ENCODE peak calls at places on chromosomes 16 and 17, in four cellular contexts. One of them, this sample, is unnamed.
A peak's percentile ranks its signal among the peaks of the same experiment; 100 is the strongest.

GRCh38 chr16:67528222-67528869 is at the start of gene RIPOR1:
- DNase-seq in progenitor cell of endocrine pancreas: peak; percentile 47
- DNase-seq in omental fat pad: no peak
- DNase-seq in GM20000: peak; percentile 89
- DNase-seq in this sample: peak; percentile 68

GRCh38 chr16:13997933-13998332 is 73.2 kb upstream of the MRTFB start:
- DNase-seq in progenitor cell of endocrine pancreas: no peak
- DNase-seq in omental fat pad: no peak
- DNase-seq in GM20000: peak; percentile 59
- DNase-seq in this sample: no peak

GRCh38 chr17:59607061-59607460 is 12.6 kb upstream of the CLTC start:
- DNase-seq in progenitor cell of endocrine pancreas: no peak
- DNase-seq in omental fat pad: no peak
- DNase-seq in GM20000: no peak
- DNase-seq in this sample: no peak

GRCh38 chr17:10021239-10021638 is 116.2 kb upstream of the RCVRN start:
- DNase-seq in progenitor cell of endocrine pancreas: no peak
- DNase-seq in omental fat pad: no peak
- DNase-seq in GM20000: no peak
- DNase-seq in this sample: no peak

GRCh38 chr16:593406-593805 is 3.5 kb downstream of the RAB40C start:
- DNase-seq in progenitor cell of endocrine pancreas: no peak
- DNase-seq in omental fat pad: no peak
- DNase-seq in GM20000: no peak
- DNase-seq in this sample: no peak

GRCh38 chr17:82110298-82110697 is 12.3 kb upstream of the FASN start:
- DNase-seq in progenitor cell of endocrine pancreas: no peak
- DNase-seq in omental fat pad: no peak
- DNase-seq in GM20000: no peak
- DNase-seq in this sample: no peak

GRCh38 chr16:86227041-86227440 is 283.3 kb upstream of the FOXF1 start:
- DNase-seq in progenitor cell of endocrine pancreas: no peak
- DNase-seq in omental fat pad: no peak
- DNase-seq in GM20000: no peak
- DNase-seq in this sample: no peak

GRCh38 chr16:55411231-55411630 is 67.8 kb upstream of the MMP2 start:
- DNase-seq in progenitor cell of endocrine pancreas: no peak
- DNase-seq in omental fat pad: no peak
- DNase-seq in GM20000: no peak
- DNase-seq in this sample: no peak

GRCh38 chr17:46878055-46878454 is 26.7 kb downstream of the WNT9B start:
- DNase-seq in progenitor cell of endocrine pancreas: no peak
- DNase-seq in omental fat pad: no peak
- DNase-seq in GM20000: no peak
- DNase-seq in this sample: no peak

GRCh38 chr17:75822119-75822799 is 21.9 kb downstream of the UNC13D start:
- DNase-seq in progenitor cell of endocrine pancreas: no peak
- DNase-seq in omental fat pad: no peak
- DNase-seq in GM20000: peak; percentile 29
- DNase-seq in this sample: no peak

GRCh38 chr17:47959825-47960655 is 2.4 kb upstream of the PRR15L start:
- DNase-seq in progenitor cell of endocrine pancreas: no peak
- DNase-seq in omental fat pad: no peak
- DNase-seq in GM20000: no peak
- DNase-seq in this sample: no peak

GRCh38 chr17:73302189-73302588 is 9.6 kb downstream of the CDC42EP4 start:
- DNase-seq in progenitor cell of endocrine pancreas: no peak
- DNase-seq in omental fat pad: no peak
- DNase-seq in GM20000: no peak
- DNase-seq in this sample: no peak

GRCh38 chr17:80878876-80879722 is 112.5 kb upstream of the CHMP6 start:
- DNase-seq in progenitor cell of endocrine pancreas: no peak
- DNase-seq in omental fat pad: no peak
- DNase-seq in GM20000: no peak
- DNase-seq in this sample: no peak

GRCh38 chr17:56939869-56940484 is 20.9 kb downstream of the COIL start:
- DNase-seq in progenitor cell of endocrine pancreas: no peak
- DNase-seq in omental fat pad: no peak
- DNase-seq in GM20000: peak; percentile 64
- DNase-seq in this sample: no peak

GRCh38 chr16:12518238-12519004 is 285.3 kb downstream of the CPPED1 start:
- DNase-seq in progenitor cell of endocrine pancreas: no peak
- DNase-seq in omental fat pad: no peak
- DNase-seq in GM20000: no peak
- DNase-seq in this sample: no peak

GRCh38 chr17:55053855-55054254 is 85.3 kb downstream of the STXBP4 start:
- DNase-seq in progenitor cell of endocrine pancreas: no peak
- DNase-seq in omental fat pad: no peak
- DNase-seq in GM20000: no peak
- DNase-seq in this sample: no peak

GRCh38 chr16:86044881-86045600 is 146.1 kb downstream of the IRF8 start:
- DNase-seq in progenitor cell of endocrine pancreas: no peak
- DNase-seq in omental fat pad: no peak
- DNase-seq in GM20000: no peak
- DNase-seq in this sample: no peak

GRCh38 chr17:1645207-1646171 is at the start of gene SCARF1:
- DNase-seq in progenitor cell of endocrine pancreas: no peak
- DNase-seq in omental fat pad: no peak
- DNase-seq in GM20000: no peak
- DNase-seq in this sample: no peak

GRCh38 chr16:20311548-20311947 is 15.8 kb downstream of the GP2 start:
- DNase-seq in progenitor cell of endocrine pancreas: no peak
- DNase-seq in omental fat pad: no peak
- DNase-seq in GM20000: no peak
- DNase-seq in this sample: no peak

GRCh38 chr16:53946745-53947386 is 242.9 kb downstream of the FTO start:
- DNase-seq in progenitor cell of endocrine pancreas: no peak
- DNase-seq in omental fat pad: no peak
- DNase-seq in GM20000: no peak
- DNase-seq in this sample: no peak

GRCh38 chr16:35365675-35366074 is 1906.3 kb downstream of the TP53TG3F start:
- DNase-seq in progenitor cell of endocrine pancreas: no peak
- DNase-seq in omental fat pad: no peak
- DNase-seq in GM20000: no peak
- DNase-seq in this sample: no peak

GRCh38 chr17:74444406-74444805 is 12.5 kb downstream of the GPRC5C start:
- DNase-seq in progenitor cell of endocrine pancreas: no peak
- DNase-seq in omental fat pad: no peak
- DNase-seq in GM20000: no peak
- DNase-seq in this sample: no peak

GRCh38 chr17:18141210-18141803 is 32.8 kb downstream of the MYO15A start:
- DNase-seq in progenitor cell of endocrine pancreas: no peak
- DNase-seq in omental fat pad: no peak
- DNase-seq in GM20000: peak; percentile 79
- DNase-seq in this sample: no peak

GRCh38 chr16:86740817-86741799 is 162.8 kb downstream of the FOXL1 start:
- DNase-seq in progenitor cell of endocrine pancreas: peak; percentile 30
- DNase-seq in omental fat pad: no peak
- DNase-seq in GM20000: no peak
- DNase-seq in this sample: no peak

GRCh38 chr17:40290629-40291296 is 3.1 kb downstream of the CDC6 start:
- DNase-seq in progenitor cell of endocrine pancreas: no peak
- DNase-seq in omental fat pad: no peak
- DNase-seq in GM20000: peak; percentile 40
- DNase-seq in this sample: no peak

GRCh38 chr17:13940858-13941665 is 128.2 kb upstream of the COX10 start:
- DNase-seq in progenitor cell of endocrine pancreas: no peak
- DNase-seq in omental fat pad: no peak
- DNase-seq in GM20000: no peak
- DNase-seq in this sample: no peak
- TF ChIP-seq CTCF in progenitor cell of endocrine pancreas: no peak
- TF ChIP-seq CTCF in omental fat pad: no peak
- TF ChIP-seq CTCF in GM20000: no peak
- TF ChIP-seq CTCF in this sample: peak; percentile 43

DNA sequence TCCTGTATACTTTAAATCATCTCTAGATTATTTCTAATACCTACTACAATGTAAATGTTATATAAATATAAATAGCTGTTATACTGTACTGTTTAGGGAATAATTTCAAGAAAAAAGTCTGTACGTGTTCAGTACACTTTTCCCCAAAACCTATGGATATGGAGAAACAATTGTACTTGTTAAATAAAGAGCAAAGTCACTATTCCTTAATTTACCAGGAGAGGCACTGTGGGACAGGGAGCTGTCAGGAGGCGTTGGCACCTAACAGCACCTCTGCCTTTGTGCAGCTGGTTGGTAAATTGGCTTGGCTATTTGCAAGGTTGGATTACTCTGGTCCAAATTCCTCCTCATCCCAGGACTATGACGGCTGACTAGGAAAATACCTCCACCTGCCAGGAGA is 28.0 kb downstream of the CRHR1 start:
- DNase-seq in progenitor cell of endocrine pancreas: no peak
- DNase-seq in omental fat pad: no peak
- DNase-seq in GM20000: no peak
- DNase-seq in this sample: no peak
- TF ChIP-seq CTCF in progenitor cell of endocrine pancreas: no peak
- TF ChIP-seq CTCF in omental fat pad: no peak
- TF ChIP-seq CTCF in GM20000: no peak
- TF ChIP-seq CTCF in this sample: peak; percentile 34

GRCh38 chr17:79301469-79301868 is 226.8 kb downstream of the ENGASE start:
- DNase-seq in progenitor cell of endocrine pancreas: no peak
- DNase-seq in omental fat pad: no peak
- DNase-seq in GM20000: no peak
- DNase-seq in this sample: no peak
- TF ChIP-seq CTCF in progenitor cell of endocrine pancreas: no peak
- TF ChIP-seq CTCF in omental fat pad: no peak
- TF ChIP-seq CTCF in GM20000: no peak
- TF ChIP-seq CTCF in this sample: no peak

GRCh38 chr17:38329808-38330730 is 13.7 kb downstream of the GPR179 start:
- DNase-seq in progenitor cell of endocrine pancreas: no peak
- DNase-seq in omental fat pad: no peak
- DNase-seq in GM20000: no peak
- DNase-seq in this sample: no peak

GRCh38 chr17:38328620-38329019 is 15.1 kb downstream of the GPR179 start:
- DNase-seq in progenitor cell of endocrine pancreas: no peak
- DNase-seq in omental fat pad: no peak
- DNase-seq in GM20000: no peak
- DNase-seq in this sample: no peak

GRCh38 chr17:38326996-38327792 is 16.6 kb downstream of the GPR179 start:
- DNase-seq in progenitor cell of endocrine pancreas: no peak
- DNase-seq in omental fat pad: no peak
- DNase-seq in GM20000: no peak
- DNase-seq in this sample: no peak

GRCh38 chr17:38329284-38329683 is 14.5 kb downstream of the GPR179 start:
- DNase-seq in progenitor cell of endocrine pancreas: no peak
- DNase-seq in omental fat pad: no peak
- DNase-seq in GM20000: no peak
- DNase-seq in this sample: no peak

GRCh38 chr17:38327936-38328335 is 15.8 kb downstream of the GPR179 start:
- DNase-seq in progenitor cell of endocrine pancreas: no peak
- DNase-seq in omental fat pad: no peak
- DNase-seq in GM20000: no peak
- DNase-seq in this sample: no peak
- TF ChIP-seq CTCF in progenitor cell of endocrine pancreas: no peak
- TF ChIP-seq CTCF in omental fat pad: no peak
- TF ChIP-seq CTCF in GM20000: no peak
- TF ChIP-seq CTCF in this sample: no peak

DNA sequence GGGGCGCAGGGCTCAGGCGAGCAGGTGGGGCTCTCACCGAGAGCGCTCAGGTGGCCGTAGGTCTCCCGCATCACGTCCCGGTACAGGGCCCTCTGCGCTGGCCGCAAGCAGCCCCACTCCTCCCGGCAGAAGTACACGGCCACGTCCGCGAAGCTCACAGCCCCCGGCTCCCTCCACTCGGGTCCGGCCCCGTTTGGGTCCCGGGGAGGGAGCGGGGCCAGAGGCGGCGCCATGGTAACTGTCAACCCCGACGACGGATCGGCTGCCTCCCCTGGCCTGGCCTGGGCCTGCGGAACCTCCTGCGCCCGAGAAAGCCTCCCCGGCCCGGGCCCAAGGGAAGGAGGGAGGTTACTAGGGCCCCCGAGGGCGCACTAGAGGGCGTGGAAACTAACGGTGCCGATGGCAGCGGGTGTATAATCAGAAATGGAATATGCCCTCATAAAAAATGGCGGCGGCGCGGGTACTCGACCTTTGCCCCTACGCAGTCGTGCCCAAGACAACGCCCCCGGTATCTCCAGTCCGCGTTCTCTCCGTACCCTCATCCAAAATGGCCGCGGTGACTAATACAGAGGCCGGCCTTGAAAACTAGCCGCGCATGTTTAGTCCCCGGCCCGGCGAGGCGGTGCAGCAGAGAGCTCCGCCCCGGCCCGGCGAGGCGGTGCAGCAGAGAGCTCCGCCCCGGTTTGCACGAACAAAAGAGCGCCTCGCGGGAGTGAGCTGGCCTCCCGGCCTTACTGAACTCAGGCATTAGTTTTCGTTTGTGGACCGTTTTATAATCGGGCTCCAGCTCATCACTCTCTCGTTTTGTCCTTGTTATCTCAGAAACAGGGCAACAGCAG is at the start of gene ZNF764:
- DNase-seq in progenitor cell of endocrine pancreas: peak; percentile 83
- DNase-seq in omental fat pad: peak; percentile 92
- DNase-seq in GM20000: peak; percentile 96
- DNase-seq in this sample: peak; percentile 96
- TF ChIP-seq CTCF in progenitor cell of endocrine pancreas: peak; percentile 18
- TF ChIP-seq CTCF in omental fat pad: no peak
- TF ChIP-seq CTCF in GM20000: no peak
- TF ChIP-seq CTCF in this sample: no peak